ENCODE peak calls at places on chromosomes 13 and 19, in ten cellular contexts. L is AG09319, K is upper lobe of right lung, N is cardiac fibroblast, D is type B pancreatic cell, B is nephron progenitor cell, A is pancreas, M is stomach, X is keratinocyte, G is WTC11. Y is an unnamed sample.

GRCh38 chr13:75359266-75359665 is 122.7 kb downstream of the TBC1D4 start:
- DNase-seq in L (peak), K (no peak), N (peak), D (no peak), B (no peak), A (no peak), M (no peak), X (peak), G (no peak), Y (no peak)

GRCh38 chr13:29782798-29783197 is 67.6 kb downstream of the UBL3 start:
- DNase-seq in L (no peak), K (no peak), N (no peak), D (no peak), B (no peak), A (no peak), M (no peak), X (no peak), G (no peak), Y (no peak)

GRCh38 chr13:71880753-71881541 is 13.9 kb upstream of the DACH1 start:
- DNase-seq in L (no peak), K (no peak), N (peak), D (no peak), B (no peak), A (no peak), M (no peak), X (no peak), G (no peak), Y (no peak)

GRCh38 chr13:73932091-73932490 is 202.1 kb downstream of the KLF12 start:
- DNase-seq in L (no peak), K (no peak), N (no peak), D (no peak), B (no peak), A (no peak), M (no peak), X (no peak), G (no peak), Y (no peak)

GRCh38 chr13:110298221-110298565 is 8.8 kb downstream of the COL4A1 start:
- DNase-seq in L (no peak), K (no peak), N (no peak), D (no peak), B (no peak), A (no peak), M (no peak), X (no peak), G (no peak), Y (no peak)

GRCh38 chr19:44800461-44800860 is 8.4 kb upstream of the BCAM start:
- DNase-seq in L (peak), K (peak), N (peak), D (peak), B (peak), A (peak), M (peak), X (no peak), G (peak), Y (peak)

GRCh38 chr19:55693336-55693974 is 18.4 kb downstream of the EPN1 start:
- DNase-seq in L (no peak), K (no peak), N (no peak), D (no peak), B (no peak), A (no peak), M (no peak), X (no peak), G (no peak), Y (no peak)

GRCh38 chr13:34360702-34361101 is 542.8 kb downstream of the RFC3 start:
- DNase-seq in L (no peak), K (no peak), N (no peak), D (no peak), B (no peak), A (no peak), M (no peak), X (peak), G (no peak), Y (no peak)

GRCh38 chr19:29837448-29837961 is 25.7 kb downstream of the CCNE1 start:
- DNase-seq in L (no peak), K (peak), N (no peak), D (no peak), B (no peak), A (no peak), M (no peak), X (no peak), G (no peak), Y (no peak)

GRCh38 chr13:99198630-99199029 is 2.0 kb upstream of the UBAC2 start:
- DNase-seq in L (no peak), K (no peak), N (no peak), D (no peak), B (no peak), A (no peak), M (no peak), X (no peak), G (no peak), Y (no peak)

GRCh38 chr13:113978741-113979481 is 5.0 kb upstream of the C13orf46 start:
- DNase-seq in L (no peak), K (peak), N (no peak), D (no peak), B (no peak), A (no peak), M (peak), X (no peak), G (peak), Y (no peak)

GRCh38 chr19:33176670-33177416 is 17.3 kb upstream of the LRP3 start:
- DNase-seq in L (peak), K (peak), N (peak), D (peak), B (peak), A (peak), M (peak), X (peak), G (peak), Y (peak)
- TF ChIP-seq CTCF in L (no peak), K (peak), N (peak), D (peak), B (no peak), A (no peak), M (no peak), X (no peak), G (no peak), Y (peak)

GRCh38 chr19:7196721-7197168 is 97.5 kb downstream of the INSR start:
- DNase-seq in L (no peak), K (peak), N (peak), D (no peak), B (no peak), A (peak), M (no peak), X (no peak), G (no peak), Y (no peak)

GRCh38 chr19:7197169-7197759 is 97.0 kb downstream of the INSR start:
- DNase-seq in L (peak), K (peak), N (peak), D (peak), B (peak), A (peak), M (peak), X (peak), G (peak), Y (peak)

GRCh38 chr19:7199613-7200533 is 94.3 kb downstream of the INSR start:
- DNase-seq in L (no peak), K (no peak), N (peak), D (no peak), B (no peak), A (peak), M (peak), X (no peak), G (no peak), Y (no peak)

GRCh38 chr19:7200739-7201138 is 93.5 kb downstream of the INSR start:
- DNase-seq in L (no peak), K (no peak), N (no peak), D (no peak), B (no peak), A (no peak), M (no peak), X (no peak), G (no peak), Y (no peak)

DNA sequence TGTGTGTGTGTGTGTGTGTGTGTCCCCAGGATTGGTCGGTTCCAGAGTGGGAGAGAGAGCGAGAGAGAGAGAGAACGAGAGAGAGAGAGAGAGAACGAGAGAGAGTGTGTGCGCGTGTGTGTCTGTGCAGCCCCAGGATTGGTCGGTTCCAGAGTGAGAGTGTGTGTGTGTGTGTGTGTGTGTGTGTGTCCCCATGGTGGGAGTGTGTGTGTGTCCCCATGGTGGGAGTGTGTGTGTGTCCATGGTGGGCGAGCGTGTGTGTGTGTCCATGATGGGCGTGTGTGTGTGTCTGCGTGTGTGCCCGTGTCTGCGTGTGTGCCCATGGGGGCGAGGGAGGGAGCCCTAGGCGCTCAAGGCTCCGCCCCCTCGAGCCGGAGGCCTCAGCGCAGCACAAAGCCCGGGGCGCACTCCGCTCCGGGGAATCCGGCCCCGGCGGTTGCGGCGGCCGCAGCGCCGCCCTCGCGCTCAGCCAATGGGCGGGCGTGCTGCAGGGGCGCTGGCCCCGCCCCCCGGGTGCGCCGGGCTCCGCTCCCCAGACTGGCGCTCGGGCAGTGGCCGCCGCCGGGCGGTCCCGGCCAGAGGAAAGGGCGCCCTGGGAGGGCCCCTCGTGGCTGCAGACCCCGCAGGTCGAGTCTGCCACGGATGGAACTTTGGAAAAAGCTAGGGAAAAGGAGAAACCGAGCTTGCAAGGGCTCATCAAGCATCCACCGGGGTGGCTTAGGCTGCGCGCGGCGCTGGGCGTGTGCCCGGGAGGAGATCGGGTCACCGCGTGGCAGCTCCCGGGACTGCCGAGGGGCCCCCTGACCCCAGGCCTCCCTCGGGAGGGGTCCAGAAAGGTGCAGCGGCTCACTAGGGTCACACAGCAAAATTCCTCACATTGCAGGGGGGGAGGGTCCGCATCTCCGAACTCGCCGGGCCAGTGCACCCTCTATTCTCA is 96.2 kb downstream of the INSR start:
- DNase-seq in L (peak), K (peak), N (peak), D (peak), B (peak), A (peak), M (peak), X (peak), G (peak), Y (peak)
- TF ChIP-seq CTCF in L (peak), K (peak), N (no peak), D (peak), B (no peak), A (no peak), M (peak), X (no peak), G (no peak), Y (no peak)

GRCh38 chr19:2511570-2511969 is 35.6 kb downstream of the GADD45B start:
- DNase-seq in L (no peak), K (no peak), N (no peak), D (no peak), B (no peak), A (no peak), M (no peak), X (no peak), G (no peak), Y (no peak)

GRCh38 chr19:2503521-2504109 is 27.7 kb downstream of the GADD45B start:
- DNase-seq in L (no peak), K (no peak), N (peak), D (no peak), B (no peak), A (no peak), M (no peak), X (peak), G (no peak), Y (no peak)

GRCh38 chr19:2509096-2509495 is 33.2 kb downstream of the GADD45B start:
- DNase-seq in L (no peak), K (no peak), N (no peak), D (no peak), B (no peak), A (no peak), M (no peak), X (no peak), G (no peak), Y (no peak)

GRCh38 chr19:2511991-2512390 is 36.1 kb downstream of the GADD45B start:
- DNase-seq in L (no peak), K (no peak), N (no peak), D (no peak), B (no peak), A (no peak), M (no peak), X (no peak), G (no peak), Y (no peak)

DNA sequence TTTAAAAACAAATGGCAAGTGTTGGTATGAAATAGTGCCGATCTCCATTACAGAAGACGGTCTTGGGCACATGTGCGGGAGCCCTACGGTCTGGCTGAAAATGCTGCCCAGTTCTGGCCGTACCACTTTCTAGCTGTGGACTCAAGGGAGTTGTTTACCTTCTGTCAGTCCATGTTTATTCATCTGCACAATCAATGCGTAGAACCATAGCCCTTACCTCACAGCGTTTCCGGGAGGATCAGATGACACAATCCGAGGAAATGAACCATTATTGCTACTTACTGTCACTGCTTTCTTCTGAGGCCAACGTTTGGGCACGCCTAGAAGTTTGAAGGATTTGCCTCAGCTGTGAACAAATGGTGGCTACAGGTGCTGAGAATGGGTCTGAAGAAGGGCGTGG is 31.2 kb downstream of the GADD45B start:
- DNase-seq in L (no peak), K (no peak), N (peak), D (no peak), B (no peak), A (peak), M (peak), X (no peak), G (no peak), Y (no peak)
- TF ChIP-seq CTCF in L (no peak), K (no peak), N (no peak), D (no peak), B (no peak), A (no peak), M (no peak), X (no peak), G (no peak), Y (no peak)

DNA sequence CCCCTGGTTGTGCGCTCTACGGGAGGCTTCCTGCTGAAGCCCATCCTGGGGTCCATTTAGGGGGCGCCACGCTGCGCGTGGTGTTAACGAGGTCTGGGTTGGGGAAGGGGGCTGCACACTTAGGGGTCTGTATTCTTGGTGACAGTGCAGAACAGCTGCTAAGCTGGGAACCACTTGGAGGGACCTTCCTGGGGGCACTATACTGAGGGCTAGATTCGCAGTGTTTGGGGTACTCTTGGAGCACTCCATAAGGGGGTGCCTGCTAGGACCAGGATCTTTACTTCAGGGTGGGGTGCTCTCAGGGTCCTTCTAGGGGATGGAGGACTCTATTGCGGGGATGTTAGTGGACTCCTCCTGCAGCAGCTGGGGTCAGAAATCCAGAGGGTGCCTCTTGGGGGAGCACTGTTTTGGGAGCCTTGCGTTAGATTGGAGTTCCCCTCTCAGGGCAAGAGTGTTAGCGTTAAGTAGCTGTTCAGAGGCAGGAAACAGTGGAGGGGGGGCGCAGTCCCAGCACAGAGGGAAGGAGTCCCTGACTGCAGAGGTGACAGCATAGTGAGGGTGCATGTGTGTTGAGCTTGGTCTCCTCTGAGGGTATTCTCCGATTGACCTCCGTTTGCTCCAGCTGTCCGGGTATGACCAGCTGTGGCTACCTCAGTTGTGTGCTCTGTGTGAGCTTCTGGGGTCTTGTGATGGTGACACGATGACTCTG is 1.1 kb downstream of the PDE4A start:
- DNase-seq in L (no peak), K (no peak), N (no peak), D (no peak), B (no peak), A (no peak), M (no peak), X (no peak), G (no peak), Y (no peak)
- TF ChIP-seq CTCF in L (no peak), K (no peak), N (no peak), D (no peak), B (peak), A (no peak), M (no peak), X (no peak), G (no peak), Y (no peak)

DNA sequence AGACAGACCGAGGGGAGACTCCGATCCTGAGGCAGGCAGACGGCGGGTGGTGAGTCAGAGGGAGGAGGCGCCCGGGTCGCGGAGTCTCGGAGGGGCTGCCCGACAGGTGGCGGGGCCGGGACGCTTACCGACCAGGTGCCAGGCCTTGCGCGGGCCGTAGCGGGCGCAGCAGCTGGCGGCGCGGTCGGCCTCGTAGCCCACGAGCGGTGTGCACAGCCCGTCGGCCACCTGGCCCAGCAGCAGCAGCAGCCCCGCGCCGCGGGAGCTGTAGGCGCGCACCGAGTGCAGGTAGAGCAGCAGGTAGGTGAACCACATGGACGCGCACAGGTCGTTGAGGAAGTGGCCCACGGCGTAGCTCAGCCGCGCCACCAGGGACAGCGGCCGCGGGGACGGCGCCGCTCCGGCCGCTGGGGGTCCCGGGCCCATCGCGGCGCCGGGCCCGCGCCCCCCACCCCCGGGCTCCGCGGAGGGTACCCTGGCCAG is 367 bp downstream of the MFSD12 start:
- DNase-seq in L (no peak), K (peak), N (no peak), D (no peak), B (peak), A (peak), M (peak), X (no peak), G (peak), Y (no peak)
- TF ChIP-seq CTCF in L (no peak), K (no peak), N (no peak), D (peak), B (no peak), A (no peak), M (no peak), X (no peak), G (no peak), Y (peak)

GRCh38 chr13:38763446-38764381 is 76.8 kb downstream of the FREM2 start:
- DNase-seq in L (peak), K (no peak), N (peak), D (no peak), B (peak), A (peak), M (no peak), X (no peak), G (peak), Y (no peak)
- TF ChIP-seq CTCF in L (peak), K (peak), N (peak), D (peak), B (peak), A (peak), M (no peak), X (peak), G (no peak), Y (peak)

GRCh38 chr13:85204668-85205344 is 594.4 kb downstream of the SLITRK6 start:
- DNase-seq in L (no peak), K (no peak), N (no peak), D (no peak), B (no peak), A (no peak), M (no peak), X (no peak), G (no peak), Y (no peak)
- TF ChIP-seq CTCF in L (no peak), K (no peak), N (no peak), D (no peak), B (no peak), A (no peak), M (no peak), X (no peak), G (no peak), Y (no peak)

GRCh38 chr19:35656700-35657099 is 8.6 kb downstream of the COX6B1 start:
- DNase-seq in L (no peak), K (no peak), N (no peak), D (no peak), B (no peak), A (no peak), M (no peak), X (no peak), G (no peak), Y (no peak)

GRCh38 chr19:35663981-35664380 is 2.3 kb upstream of the UPK1A start:
- DNase-seq in L (no peak), K (no peak), N (no peak), D (no peak), B (no peak), A (no peak), M (no peak), X (no peak), G (no peak), Y (no peak)

GRCh38 chr19:35655600-35655999 is 7.5 kb downstream of the COX6B1 start:
- DNase-seq in L (no peak), K (no peak), N (no peak), D (no peak), B (no peak), A (no peak), M (no peak), X (no peak), G (no peak), Y (no peak)

GRCh38 chr19:35661995-35662340 is 4.3 kb upstream of the UPK1A start:
- DNase-seq in L (no peak), K (no peak), N (no peak), D (no peak), B (no peak), A (no peak), M (no peak), X (no peak), G (no peak), Y (no peak)

GRCh38 chr19:35657904-35658700 is 8.2 kb upstream of the UPK1A start:
- DNase-seq in L (no peak), K (no peak), N (no peak), D (no peak), B (no peak), A (no peak), M (no peak), X (no peak), G (no peak), Y (no peak)
- TF ChIP-seq CTCF in L (no peak), K (no peak), N (peak), D (peak), B (no peak), A (no peak), M (no peak), X (peak), G (peak), Y (no peak)

Y was measured in osteocyte.